ENCODE peak calls at places on chromosome 2, in nine cellular contexts. G is H7, X is GM23248, R is EL, K is Peyer's patch, V is WTC11, Y is fibroblast of pulmonary artery, I is astrocyte of the spinal cord, C is cardiac muscle cell. M is an unnamed sample.
A peak's percentile ranks its signal among the peaks of the same experiment; 100 is the strongest.

GRCh38 chr2:88091943-88092342 is 24.3 kb downstream of the SMYD1 start:
- DNase-seq in X (no peak), R (no peak), V (no peak), G (no peak), K (no peak), Y (no peak), C (no peak), I (no peak), M (no peak)

GRCh38 chr2:127043367-127044164 is 63.4 kb downstream of the BIN1 start:
- DNase-seq in Y (no peak), X (no peak), C (no peak), G (peak; percentile 62), K (peak; percentile 44), I (no peak), V (no peak), R (no peak), M (no peak)

GRCh38 chr2:69122271-69122670 is 109.3 kb downstream of the ANTXR1 start:
- DNase-seq in C (no peak), I (peak; percentile 83), R (peak; percentile 67), V (no peak), K (no peak), G (no peak), X (peak; percentile 90), Y (peak; percentile 80), M (peak; percentile 69)

GRCh38 chr2:74334931-74335333 is 8.3 kb downstream of the SLC4A5 start:
- DNase-seq in K (peak; percentile 91), Y (peak; percentile 82), I (peak; percentile 68), C (peak; percentile 76), R (peak; percentile 70), X (peak; percentile 77), G (peak; percentile 64), V (peak; percentile 85), M (peak; percentile 71)

GRCh38 chr2:140696449-140696848 is 1434.4 kb downstream of the LRP1B start:
- DNase-seq in R (no peak), K (no peak), V (peak; percentile 13), Y (no peak), G (no peak), I (no peak), X (no peak), C (no peak), M (no peak)

GRCh38 chr2:74261204-74261864 is 62.9 kb downstream of the MTHFD2 start:
- DNase-seq in R (peak; percentile 48), V (peak; percentile 76), G (peak; percentile 83), I (peak; percentile 12), C (peak; percentile 64), X (peak; percentile 43), Y (peak; percentile 35), K (peak; percentile 18), M (peak; percentile 26)

GRCh38 chr2:105926960-105927678 is 182.4 kb downstream of the NCK2 start:
- DNase-seq in Y (no peak), X (no peak), G (no peak), C (no peak), K (peak; percentile 79), I (no peak), V (no peak), R (no peak), M (no peak)

GRCh38 chr2:32993140-32993539 is 46.4 kb downstream of the LTBP1 start:
- DNase-seq in Y (no peak), R (no peak), G (no peak), X (no peak), C (no peak), K (no peak), V (no peak), I (no peak), M (no peak)

GRCh38 chr2:240579771-240580614 is 6.5 kb upstream of the CAPN10 start:
- DNase-seq in G (peak; percentile 84), K (peak; percentile 91), X (peak; percentile 97), Y (peak; percentile 94), V (peak; percentile 77), I (peak; percentile 62), R (peak; percentile 92), C (no peak), M (peak; percentile 94)

GRCh38 chr2:232038251-232038897 is 76.9 kb downstream of the DIS3L2 start:
- DNase-seq in C (no peak), V (no peak), R (no peak), I (no peak), X (no peak), Y (peak; percentile 39), G (no peak), K (no peak), M (no peak)